ENCODE peak calls at places on chromosomes 3 and 15, in nine cellular contexts. U is esophagus muscularis mucosa; H is heart left ventricle; Y is H1; A is upper lobe of left lung; B is GM23248; S is H9; D is fibroblast of lung; J is CD8-positive, alpha-beta T cell. X is an unnamed sample. For H3K4me1 and H3K9me3, the result is how much of the 10 kb centered on the place peaks cover.

GRCh38 chr3:105516972-105517371 is 150.3 kb downstream of the ALCAM start:
- DNase-seq in U (no peak), H (no peak), Y (no peak), A (no peak), B (no peak), S (no peak), D (no peak), J (no peak), X (no peak)

GRCh38 chr3:183555541-183556081 is at the start of gene KLHL6:
- DNase-seq in U (no peak), H (peak), Y (no peak), A (peak), B (no peak), S (no peak), D (no peak), J (peak), X (peak)

GRCh38 chr3:127037423-127037841 is 54.5 kb downstream of the PLXNA1 start:
- DNase-seq in U (no peak), H (no peak), Y (no peak), A (no peak), B (no peak), S (no peak), D (no peak), J (no peak), X (peak)

GRCh38 chr3:112984485-112984884 is 6.3 kb upstream of the GTPBP8 start:
- DNase-seq in U (no peak), H (no peak), Y (no peak), A (no peak), B (no peak), S (no peak), D (peak), J (no peak), X (no peak)

GRCh38 chr3:103690536-103690935 is 1255.7 kb downstream of the ZPLD1 start:
- DNase-seq in U (no peak), H (no peak), Y (no peak), A (no peak), B (no peak), S (peak), D (no peak), J (no peak), X (no peak)

GRCh38 chr3:25229584-25229983 is 198.5 kb upstream of the RARB start:
- DNase-seq in U (no peak), H (no peak), Y (no peak), A (no peak), B (no peak), S (no peak), D (no peak), J (no peak), X (no peak)

GRCh38 chr3:111746772-111747171 is 112.3 kb upstream of the PHLDB2 start:
- DNase-seq in U (no peak), H (no peak), Y (no peak), A (no peak), B (no peak), S (no peak), D (no peak), J (no peak), X (no peak)

GRCh38 chr15:55434989-55435825 is 26.9 kb downstream of the PIERCE2 start:
- DNase-seq in U (no peak), H (no peak), Y (peak), A (no peak), B (peak), S (no peak), D (peak), J (no peak), X (no peak)

GRCh38 chr15:57554821-57555185 is 36.9 kb upstream of the MYZAP start:
- DNase-seq in U (no peak), H (no peak), Y (no peak), A (no peak), B (no peak), S (no peak), D (no peak), J (no peak), X (no peak)

GRCh38 chr3:195080125-195080524 is 190.8 kb downstream of the XXYLT1 start:
- DNase-seq in U (no peak), H (no peak), Y (no peak), A (no peak), B (no peak), S (no peak), D (no peak), J (no peak), X (peak)

GRCh38 chr3:104458657-104459056 is 908.1 kb upstream of the ALCAM start:
- DNase-seq in U (no peak), H (no peak), Y (no peak), A (no peak), B (no peak), S (no peak), D (no peak), J (no peak), X (no peak)

GRCh38 chr15:77627581-77627980 is 5.1 kb downstream of the LINGO1 start:
- DNase-seq in U (no peak), H (no peak), Y (no peak), A (no peak), B (no peak), S (no peak), D (no peak), J (no peak), X (no peak)

GRCh38 chr15:77626002-77626401 is 6.7 kb downstream of the LINGO1 start:
- DNase-seq in U (no peak), H (no peak), Y (no peak), A (no peak), B (no peak), S (no peak), D (no peak), J (no peak), X (no peak)

GRCh38 chr15:77628010-77628409 is 4.7 kb downstream of the LINGO1 start:
- DNase-seq in U (no peak), H (no peak), Y (no peak), A (no peak), B (no peak), S (no peak), D (no peak), J (no peak), X (no peak)

GRCh38 chr15:77625376-77625775 is 7.3 kb downstream of the LINGO1 start:
- DNase-seq in U (no peak), H (no peak), Y (no peak), A (no peak), B (no peak), S (no peak), D (no peak), J (no peak), X (no peak)

DNA sequence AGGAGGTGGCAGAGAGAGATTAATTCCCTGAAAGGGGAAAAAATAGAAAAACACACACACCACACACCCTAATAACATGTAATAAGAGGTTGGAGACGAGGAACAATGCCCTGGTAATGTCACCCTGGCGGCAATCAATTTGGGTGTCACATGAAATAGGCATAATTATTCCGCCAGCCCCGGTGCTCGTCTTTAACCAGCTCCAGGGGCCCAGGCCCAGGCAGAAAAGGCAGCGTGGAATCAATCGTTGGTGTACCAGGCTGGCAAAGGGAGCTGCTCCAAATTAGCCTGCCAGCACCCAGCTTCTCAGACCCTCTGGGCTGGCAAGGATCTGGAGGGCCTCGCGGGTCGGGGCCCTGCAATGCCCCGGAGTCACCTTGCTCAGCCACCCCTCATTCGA is 5.6 kb downstream of the LINGO1 start:
- DNase-seq in U (no peak), H (no peak), Y (no peak), A (no peak), B (no peak), S (no peak), D (no peak), J (no peak), X (no peak)
- H3K4me1 ChIP-seq in U (under half), H (under half), Y (half or more), A (under half), B (under half), S (under half), D (under half), J (under half), X (under half)

GRCh38 chr15:75723171-75723846 is 10.7 kb upstream of the CSPG4 start:
- DNase-seq in U (no peak), H (no peak), Y (no peak), A (no peak), B (peak), S (no peak), D (no peak), J (no peak), X (peak)
- H3K27ac ChIP-seq in U (peak), H (peak), Y (no peak), A (no peak), B (peak), S (no peak), D (peak), J (no peak), X (peak)

DNA sequence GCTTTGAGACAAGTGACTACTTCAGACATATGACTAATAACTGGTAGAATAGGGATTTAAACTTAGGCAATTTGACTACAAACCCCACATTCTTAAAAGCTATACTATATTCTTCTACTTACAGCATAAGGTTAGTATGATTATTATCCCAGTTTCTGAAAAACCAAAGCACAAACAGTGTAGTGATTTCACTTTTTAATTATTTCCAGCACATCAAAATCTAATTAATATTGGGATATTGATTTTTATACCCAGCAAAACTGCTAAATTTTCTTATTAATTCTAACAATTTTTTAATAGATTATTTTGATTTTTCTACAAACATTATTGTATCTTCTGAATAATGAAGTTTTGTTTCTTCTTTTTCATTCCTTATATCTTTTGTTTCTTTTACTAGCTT is 16.9 kb downstream of the EHHADH start:
- DNase-seq in U (no peak), H (no peak), Y (no peak), A (no peak), B (no peak), S (no peak), D (no peak), J (no peak), X (no peak)
- H3K9me3 ChIP-seq in U (under half), H (half or more), Y (under half), A (under half), B (under half), S (under half), D (under half), J (under half), X (under half)

DNA sequence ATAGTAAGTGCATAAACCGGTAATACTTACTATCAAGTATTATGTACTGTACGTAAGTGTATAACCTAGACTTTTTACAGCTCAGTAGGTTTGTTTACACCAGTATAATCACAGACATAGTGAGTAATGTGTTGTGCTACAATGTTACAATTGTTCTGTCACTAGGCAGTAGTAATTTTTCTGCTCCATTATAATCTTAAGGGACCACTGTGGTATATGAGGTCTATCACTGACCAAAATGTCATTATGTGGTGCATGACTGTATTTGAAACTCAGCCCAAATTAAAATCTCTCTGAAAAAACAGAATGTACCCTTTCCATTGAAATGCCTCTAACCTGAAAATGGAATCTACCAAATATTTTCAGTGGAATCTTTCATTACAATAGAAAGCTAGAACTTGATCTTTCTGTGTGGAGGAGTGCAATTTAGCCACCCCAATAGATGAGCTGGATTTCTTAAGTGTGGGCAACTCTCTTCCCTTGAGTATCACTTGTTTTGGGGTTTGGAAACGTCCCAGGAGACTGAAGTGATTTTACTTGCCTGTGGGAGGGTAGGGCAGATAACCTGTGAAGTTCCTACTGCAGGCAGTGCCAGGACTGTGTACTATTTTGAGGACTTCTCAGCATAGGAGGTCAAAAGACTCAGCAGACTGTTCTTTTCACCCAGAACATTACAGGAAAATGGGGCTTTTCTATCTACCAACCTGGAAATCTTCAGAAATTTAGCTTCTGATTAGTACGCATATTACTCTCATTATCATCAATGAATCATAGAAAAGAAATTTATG is 50.9 kb downstream of the FAM98B start:
- DNase-seq in U (no peak), H (no peak), Y (no peak), A (no peak), B (no peak), S (no peak), D (peak), J (no peak), X (no peak)
- H3K4me1 ChIP-seq in U (under half), H (under half), Y (under half), A (under half), B (under half), S (under half), D (under half), J (under half), X (under half)

DNA sequence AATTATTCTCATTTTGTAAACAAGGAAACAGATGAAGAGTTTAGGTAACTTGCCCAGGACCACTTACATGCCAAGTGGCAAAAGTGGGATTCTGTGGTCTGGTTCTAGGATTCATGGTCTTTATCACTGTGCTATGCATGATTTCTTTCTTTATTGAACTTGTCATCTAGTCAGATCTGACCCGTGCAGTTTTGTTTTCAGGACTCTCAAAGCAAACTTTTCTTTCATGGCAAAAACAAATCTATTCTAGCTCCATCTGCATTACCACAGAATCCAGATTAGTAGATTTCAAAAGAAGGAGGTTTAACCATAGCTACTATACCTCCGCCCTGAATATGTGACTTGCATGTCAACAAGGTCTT is 404.4 kb downstream of the PTPRG start:
- DNase-seq in U (no peak), H (no peak), Y (no peak), A (no peak), B (no peak), S (no peak), D (no peak), J (no peak), X (no peak)
- H3K27ac ChIP-seq in U (no peak), H (no peak), Y (no peak), A (no peak), B (no peak), S (no peak), D (no peak), J (no peak), X (no peak)

GRCh38 chr3:535566-536416 is 339.2 kb downstream of the CHL1 start:
- DNase-seq in U (no peak), H (no peak), Y (peak), A (no peak), B (peak), S (peak), D (peak), J (no peak), X (peak)
- H3K9me3 ChIP-seq in U (under half), H (under half), Y (under half), A (under half), B (under half), S (under half), D (under half), J (under half), X (under half)

GRCh38 chr15:62979252-62979651 is 63.3 kb upstream of the TPM1 start:
- DNase-seq in U (no peak), H (no peak), Y (no peak), A (no peak), B (no peak), S (no peak), D (peak), J (no peak), X (no peak)

GRCh38 chr15:62975515-62975914 is 67.0 kb upstream of the TPM1 start:
- DNase-seq in U (no peak), H (no peak), Y (no peak), A (no peak), B (no peak), S (peak), D (peak), J (no peak), X (no peak)

GRCh38 chr15:62977952-62978811 is 64.4 kb upstream of the TPM1 start:
- DNase-seq in U (no peak), H (no peak), Y (no peak), A (no peak), B (peak), S (no peak), D (peak), J (no peak), X (no peak)

GRCh38 chr15:62972814-62973213 is 69.7 kb upstream of the TPM1 start:
- DNase-seq in U (no peak), H (no peak), Y (no peak), A (no peak), B (peak), S (no peak), D (peak), J (no peak), X (no peak)

DNA sequence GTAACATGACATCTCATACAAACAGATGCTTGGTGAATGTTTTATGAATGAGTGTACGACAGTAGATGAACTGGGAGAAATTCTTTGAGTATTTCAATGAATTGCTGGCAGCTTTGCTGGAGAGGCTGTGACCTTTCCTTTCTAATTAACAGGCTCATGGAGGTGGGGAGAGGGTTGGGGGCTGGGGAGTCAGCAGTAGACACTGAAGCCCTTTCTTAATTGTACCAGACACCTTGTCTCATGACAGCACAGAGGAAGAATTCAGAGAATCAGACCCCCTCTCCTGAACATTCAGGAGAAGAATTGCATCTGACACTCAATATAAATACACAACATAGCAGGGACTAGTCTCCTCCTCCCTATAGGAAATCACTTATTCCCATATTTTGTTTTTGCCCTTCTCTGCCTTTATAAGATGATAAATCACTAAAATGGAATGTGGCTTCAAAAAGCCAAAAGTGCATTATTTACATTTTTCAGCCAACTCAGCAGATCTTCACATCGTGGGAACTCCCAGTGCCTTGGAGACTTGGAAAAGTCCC is 66.2 kb upstream of the TPM1 start:
- DNase-seq in U (no peak), H (no peak), Y (no peak), A (no peak), B (peak), S (no peak), D (peak), J (no peak), X (no peak)
- H3K4me1 ChIP-seq in U (under half), H (under half), Y (under half), A (under half), B (half or more), S (under half), D (under half), J (under half), X (under half)

DNA sequence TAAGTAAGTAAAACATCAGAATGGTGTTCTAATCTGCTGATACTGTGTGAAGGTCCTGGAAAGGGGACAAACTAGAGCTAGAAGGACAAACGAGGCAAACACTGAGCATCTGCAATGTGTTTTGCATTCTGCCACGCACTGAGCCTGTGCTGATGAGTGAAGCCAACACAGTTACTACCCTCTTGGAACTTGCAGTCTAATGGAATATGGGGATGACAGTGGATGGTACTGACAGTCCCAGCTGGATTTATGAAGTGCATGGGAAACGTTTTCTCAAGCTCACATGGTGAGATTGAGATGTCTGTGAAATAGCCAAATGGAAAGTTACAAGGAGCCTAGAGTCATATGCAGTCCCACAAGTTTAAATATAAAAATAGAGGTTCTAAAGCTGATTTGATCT is 86.6 kb downstream of the FOXB1 start:
- DNase-seq in U (no peak), H (no peak), Y (no peak), A (no peak), B (no peak), S (no peak), D (peak), J (no peak), X (no peak)
- H3K27ac ChIP-seq in U (no peak), H (no peak), Y (no peak), A (peak), B (peak), S (no peak), D (no peak), J (no peak), X (peak)

GRCh38 chr15:25175033-25175788 is 220.4 kb downstream of the SNRPN start:
- DNase-seq in U (peak), H (peak), Y (no peak), A (peak), B (no peak), S (no peak), D (no peak), J (no peak), X (peak)
- H3K9me3 ChIP-seq in U (under half), H (under half), Y (half or more), A (under half), B (under half), S (half or more), D (under half), J (under half), X (half or more)

GRCh38 chr3:55721716-55722484 is 234.8 kb upstream of the WNT5A start:
- DNase-seq in U (peak), H (no peak), Y (no peak), A (peak), B (peak), S (no peak), D (peak), J (no peak), X (no peak)
- H3K4me1 ChIP-seq in U (under half), H (under half), Y (under half), A (under half), B (under half), S (under half), D (under half), J (under half), X (under half)